ENCODE peak calls at places on chromosomes 1 and 21, in four cellular contexts. E is stimulated activated CD8-positive, alpha-beta memory T cell treated with anti-CD3 and anti-CD28 coated beads, Interleukin-4, amount 100 ng/mL, for 1 hour; G is iPS-NIHi11; I is stimulated activated naive CD4-positive, alpha-beta T cell. P is an unnamed sample.

GRCh38 chr1:63198921-63199530 is 123.3 kb upstream of the FOXD3 start:
- DNase-seq in E (no peak), G (no peak), I (no peak), P (peak; percentile 55)

GRCh38 chr21:45308211-45309068 is 20.7 kb upstream of the POFUT2 start:
- DNase-seq in E (no peak), G (no peak), I (no peak), P (no peak)

GRCh38 chr21:45135122-45135521 is 60.7 kb downstream of the ADARB1 start:
- DNase-seq in E (no peak), G (no peak), I (no peak), P (no peak)

GRCh38 chr1:13549521-13549920 is 34.1 kb upstream of the PDPN start:
- DNase-seq in E (no peak), G (no peak), I (no peak), P (peak; percentile 51)

GRCh38 chr1:224312025-224312424 is 17.9 kb downstream of the NVL start:
- DNase-seq in E (no peak), G (no peak), I (no peak), P (no peak)

GRCh38 chr1:52918201-52918600 is 3.3 kb downstream of the ECHDC2 start:
- DNase-seq in E (no peak), G (no peak), I (no peak), P (no peak)

GRCh38 chr1:172775598-172776570 is 117.0 kb downstream of the FASLG start:
- DNase-seq in E (no peak), G (no peak), I (no peak), P (no peak)

GRCh38 chr21:35083246-35083645 is 34.1 kb upstream of the RUNX1 start:
- DNase-seq in E (no peak), G (no peak), I (no peak), P (no peak)

GRCh38 chr21:41585199-41585994 is 77.4 kb upstream of the TMPRSS2 start:
- DNase-seq in E (no peak), G (no peak), I (no peak), P (no peak)

GRCh38 chr21:37711294-37711844 is 204.9 kb downstream of the KCNJ6 start:
- DNase-seq in E (no peak), G (no peak), I (no peak), P (no peak)

GRCh38 chr1:218384576-218384975 is 39.4 kb downstream of the TGFB2 start:
- DNase-seq in E (no peak), G (no peak), I (no peak), P (no peak)

GRCh38 chr21:44962481-44962966 is 22.7 kb downstream of the SLX9 start:
- DNase-seq in E (no peak), G (no peak), I (no peak), P (no peak)

GRCh38 chr1:87182611-87183010 is 146.1 kb upstream of the LMO4 start:
- DNase-seq in E (no peak), G (no peak), I (no peak), P (no peak)

GRCh38 chr1:22936681-22937080 is 36.0 kb downstream of the LACTBL1 start:
- DNase-seq in E (no peak), G (no peak), I (no peak), P (no peak)

GRCh38 chr21:43975469-43976098 is 36.5 kb upstream of the TRAPPC10 start:
- DNase-seq in E (peak; percentile 63), G (peak; percentile 86), I (peak; percentile 69), P (no peak)

GRCh38 chr1:205598841-205599666 is 32.8 kb downstream of the ELK4 start:
- DNase-seq in E (no peak), G (no peak), I (no peak), P (peak; percentile 22)

GRCh38 chr1:218802799-218803198 is 370.9 kb upstream of the LYPLAL1 start:
- DNase-seq in E (no peak), G (no peak), I (no peak), P (no peak)

GRCh38 chr21:29177800-29178199 is 47.4 kb downstream of the MAP3K7CL start:
- DNase-seq in E (no peak), G (no peak), I (no peak), P (no peak)

GRCh38 chr21:44709426-44710293 is 1.7 kb downstream of the TSPEAR start:
- DNase-seq in E (no peak), G (no peak), I (no peak), P (no peak)

GRCh38 chr1:17713993-17714392 is 41.1 kb upstream of the ACTL8 start:
- DNase-seq in E (no peak), G (no peak), I (no peak), P (no peak)

GRCh38 chr1:200971428-200971903 is 52.0 kb downstream of the KIF21B start:
- DNase-seq in E (no peak), G (no peak), I (no peak), P (no peak)

GRCh38 chr1:14366361-14367018 is 232.0 kb upstream of the KAZN start:
- DNase-seq in E (no peak), G (peak; percentile 74), I (no peak), P (no peak)

GRCh38 chr1:157505481-157506272 is 46.6 kb downstream of the FCRL5 start:
- DNase-seq in E (no peak), G (peak; percentile 73), I (no peak), P (peak; percentile 42)

GRCh38 chr1:199310701-199311100 is 671.9 kb downstream of the PTPRC start:
- DNase-seq in E (no peak), G (no peak), I (no peak), P (no peak)

GRCh38 chr1:235304549-235305451 is 23.2 kb downstream of the ARID4B start:
- DNase-seq in E (no peak), G (no peak), I (no peak), P (no peak)

GRCh38 chr1:47208374-47208850 is 18.6 kb upstream of the PDZK1IP1 start:
- DNase-seq in E (no peak), G (peak; percentile 81), I (no peak), P (no peak)

GRCh38 chr1:47659141-47659540 is 221.3 kb downstream of the FOXD2 start:
- DNase-seq in E (no peak), G (no peak), I (no peak), P (no peak)

P was measured in hippocampal formation.